ENCODE peak calls at places on chromosomes 13 and 19, in five cellular contexts. K, Q, O, X and H are unnamed samples.

GRCh38 chr19:10554760-10555612 is 10.8 kb downstream of the KRI1 start:
- DNase-seq in K (no peak), Q (no peak), O (no peak), X (no peak), H (no peak)

GRCh38 chr19:56253737-56254136 is 18.8 kb upstream of the EDDM13 start:
- DNase-seq in K (peak; percentile 19), Q (no peak), O (no peak), X (peak; percentile 20), H (peak; percentile 7)

GRCh38 chr19:4089400-4089908 is 22.8 kb upstream of the ZBTB7A start:
- DNase-seq in K (no peak), Q (no peak), O (no peak), X (no peak), H (no peak)

GRCh38 chr19:4575267-4575793 is 15.8 kb upstream of the SEMA6B start:
- DNase-seq in K (peak; percentile 73), Q (peak; percentile 15), O (no peak), X (peak; percentile 76), H (peak; percentile 77)

GRCh38 chr13:63864171-63864902 is 2448.7 kb upstream of the PCDH20 start:
- DNase-seq in K (no peak), Q (no peak), O (no peak), X (no peak), H (no peak)

GRCh38 chr13:111948281-111948680 is 118.7 kb upstream of the SOX1 start:
- DNase-seq in K (no peak), Q (no peak), O (no peak), X (no peak), H (no peak)

GRCh38 chr19:43555185-43555770 is 20.0 kb downstream of the XRCC1 start:
- DNase-seq in K (peak; percentile 23), Q (peak; percentile 57), O (peak; percentile 71), X (no peak), H (no peak)

GRCh38 chr13:76884571-76885202 is 1.5 kb downstream of the KCTD12 start:
- DNase-seq in K (no peak), Q (no peak), O (no peak), X (no peak), H (no peak)

GRCh38 chr13:41588899-41589298 is 131.5 kb downstream of the RGCC start:
- DNase-seq in K (peak; percentile 70), Q (peak; percentile 10), O (no peak), X (peak; percentile 74), H (no peak)

GRCh38 chr13:25421602-25422001 is 49.8 kb downstream of the ATP8A2 start:
- DNase-seq in K (no peak), Q (no peak), O (no peak), X (no peak), H (no peak)

GRCh38 chr19:42246143-42246868 is 3.9 kb upstream of the GSK3A start:
- DNase-seq in K (no peak), Q (peak; percentile 42), O (no peak), X (peak; percentile 59), H (no peak)

GRCh38 chr13:100608906-100609305 is 20.3 kb upstream of the GGACT start:
- DNase-seq in K (no peak), Q (no peak), O (no peak), X (no peak), H (no peak)

GRCh38 chr13:45949161-45949560 is 97.6 kb upstream of the SIAH3 start:
- DNase-seq in K (no peak), Q (no peak), O (no peak), X (no peak), H (no peak)

GRCh38 chr19:42411581-42412178 is 15.5 kb downstream of the LIPE start:
- DNase-seq in K (no peak), Q (no peak), O (no peak), X (no peak), H (no peak)

GRCh38 chr19:4058696-4059492 is 7.8 kb downstream of the ZBTB7A start:
- DNase-seq in K (no peak), Q (no peak), O (no peak), X (no peak), H (no peak)

GRCh38 chr19:58317481-58318072 is 9.2 kb upstream of the ZSCAN22 start:
- DNase-seq in K (no peak), Q (peak; percentile 19), O (no peak), X (no peak), H (no peak)

GRCh38 chr13:38045278-38046048 is 175.9 kb upstream of the TRPC4 start:
- DNase-seq in K (no peak), Q (no peak), O (no peak), X (no peak), H (no peak)

GRCh38 chr19:14439014-14439413 is 5.9 kb downstream of the PKN1 start:
- DNase-seq in K (no peak), Q (no peak), O (no peak), X (no peak), H (no peak)

GRCh38 chr13:113118328-113119021 is 4.1 kb upstream of the F10 start:
- DNase-seq in K (no peak), Q (no peak), O (no peak), X (no peak), H (no peak)

GRCh38 chr13:33536639-33537425 is 251.3 kb upstream of the STARD13 start:
- DNase-seq in K (no peak), Q (no peak), O (no peak), X (peak; percentile 89), H (no peak)

GRCh38 chr13:107301724-107302374 is 733.9 kb upstream of the ARGLU1 start:
- DNase-seq in K (no peak), Q (no peak), O (no peak), X (no peak), H (no peak)

DNA sequence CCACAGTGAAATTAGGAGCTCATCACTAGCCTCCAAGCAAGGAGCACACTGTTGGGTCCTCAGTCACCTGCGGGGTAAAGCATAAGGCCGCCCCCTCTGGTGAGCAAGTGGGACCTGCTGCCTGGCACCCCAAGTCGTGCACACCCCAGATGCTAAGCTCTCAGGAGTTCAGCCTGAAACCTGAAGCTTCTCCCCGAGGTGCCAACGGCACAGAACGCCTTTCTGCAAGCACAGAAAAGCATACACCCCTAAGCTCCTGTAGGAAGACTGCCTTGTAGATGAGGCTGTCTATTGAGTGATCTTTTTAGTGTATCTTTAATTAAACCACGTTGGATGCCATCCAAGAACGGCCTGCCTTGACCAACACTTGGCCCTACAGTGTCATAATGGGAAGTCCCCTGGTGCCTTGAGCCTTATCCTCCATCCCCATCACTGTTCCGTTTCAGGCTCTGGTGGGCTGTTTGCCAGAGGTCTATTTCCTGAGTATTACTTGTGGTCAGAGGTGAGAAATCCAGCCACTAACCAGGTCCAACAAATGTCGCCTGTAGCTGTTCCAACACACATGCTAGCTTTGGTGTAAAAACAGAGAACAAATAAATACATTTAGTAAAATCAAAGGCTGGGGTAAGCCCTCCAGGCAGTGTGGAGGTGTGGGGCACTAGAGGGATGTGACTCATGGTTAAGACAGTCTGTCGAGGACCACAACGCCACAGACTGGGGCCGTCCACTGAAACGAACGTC is 44.8 kb downstream of the C13orf42 start:
- DNase-seq in K (no peak), Q (no peak), O (no peak), X (no peak), H (no peak)
- TF ChIP-seq CTCF in K (no peak), Q (no peak), O (no peak), X (no peak), H (no peak)

GRCh38 chr19:31402931-31403330 is 53.7 kb upstream of the TSHZ3 start:
- DNase-seq in K (no peak), Q (no peak), O (no peak), X (no peak), H (no peak)
- H3K4me3 ChIP-seq in K (no peak overlapping the region), Q (no peak overlapping the region), O (no peak overlapping the region), X (no peak overlapping the region), H (no peak overlapping the region)

GRCh38 chr13:98976338-98976737 is 1.5 kb downstream of the DOCK9 start:
- DNase-seq in K (no peak), Q (no peak), O (no peak), X (no peak), H (no peak)

GRCh38 chr13:98978280-98978679 is 416 bp upstream of the DOCK9 start:
- DNase-seq in K (peak; percentile 90), Q (no peak), O (no peak), X (peak; percentile 69), H (peak; percentile 58)

GRCh38 chr13:98977568-98978270 is at the start of gene DOCK9:
- DNase-seq in K (peak; percentile 52), Q (peak; percentile 80), O (no peak), X (no peak), H (peak; percentile 46)

GRCh38 chr13:98975822-98976261 is 2.0 kb downstream of the DOCK9 start:
- DNase-seq in K (no peak), Q (peak; percentile 33), O (no peak), X (no peak), H (no peak)

DNA sequence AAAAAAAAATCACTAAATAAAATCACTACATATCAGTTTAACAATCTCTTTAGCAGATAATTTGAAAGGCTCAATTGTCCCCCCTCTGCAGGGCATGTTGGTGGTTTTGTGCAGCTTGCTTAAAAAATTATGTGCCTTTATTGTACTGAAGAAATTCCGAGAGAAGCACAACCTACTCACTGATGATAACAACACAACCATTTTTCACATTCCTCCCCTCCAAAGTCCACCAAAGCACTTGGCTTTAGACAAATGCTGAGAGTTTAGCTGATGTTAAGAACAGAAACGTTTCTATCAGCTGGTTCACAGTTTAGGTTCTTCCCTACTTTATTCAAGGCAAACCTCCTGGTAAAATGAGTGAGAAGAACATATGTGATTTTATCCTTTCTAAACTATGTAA is 923 bp downstream of the DOCK9 start:
- DNase-seq in K (no peak), Q (no peak), O (no peak), X (no peak), H (no peak)
- TF ChIP-seq CTCF in K (no peak), Q (no peak), O (no peak), X (no peak), H (no peak)

GRCh38 chr13:23572836-23573235 is 2.6 kb downstream of the TNFRSF19 start:
- DNase-seq in K (no peak), Q (no peak), O (no peak), X (no peak), H (no peak)

GRCh38 chr13:23574421-23574820 is 4.2 kb downstream of the TNFRSF19 start:
- DNase-seq in K (no peak), Q (no peak), O (no peak), X (no peak), H (no peak)

GRCh38 chr13:23567792-23568480 is 2.3 kb upstream of the TNFRSF19 start:
- DNase-seq in K (no peak), Q (no peak), O (no peak), X (no peak), H (no peak)

GRCh38 chr13:23570099-23570926 is at the start of gene TNFRSF19:
- DNase-seq in K (peak; percentile 69), Q (peak; percentile 10), O (no peak), X (peak; percentile 67), H (peak; percentile 86)

GRCh38 chr13:23570931-23571330 is 719 bp downstream of the TNFRSF19 start:
- DNase-seq in K (no peak), Q (no peak), O (no peak), X (no peak), H (no peak)
- H3K4me3 ChIP-seq in K (peak overlapping the region; percentile 25), Q (no peak overlapping the region), O (no peak overlapping the region), X (peak overlapping the region; percentile 65), H (peak overlapping the region; percentile 45)

DNA sequence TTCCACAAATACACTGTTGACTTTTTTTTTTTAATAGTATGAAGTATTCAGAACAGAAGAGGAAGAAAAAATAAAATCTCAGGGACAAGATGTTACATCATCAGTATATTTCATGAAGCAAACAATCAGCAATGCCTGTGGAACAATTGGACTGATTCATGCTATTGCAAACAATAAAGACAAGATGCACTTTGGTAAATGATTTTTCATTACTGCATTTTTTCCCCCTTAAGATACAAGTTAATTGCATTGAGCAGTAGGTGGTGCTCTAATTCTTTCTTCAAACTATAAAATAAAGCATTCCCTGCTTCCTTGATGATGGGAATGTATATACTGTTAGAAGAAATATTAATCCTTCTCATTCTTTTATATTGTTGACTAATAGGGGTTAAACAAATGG is 17.1 kb downstream of the UCHL3 start:
- DNase-seq in K (no peak), Q (no peak), O (no peak), X (no peak), H (no peak)
- TF ChIP-seq CTCF in K (peak; percentile 37), Q (no peak), O (no peak), X (peak; percentile 59), H (peak; percentile 43)